ENCODE peak calls at places on chromosomes 13 and 19, in ten cellular contexts. One of them, this sample, is unnamed.
A peak's percentile ranks its signal among the peaks of the same experiment; 100 is the strongest.

GRCh38 chr19:34041922-34042521 is 130.3 kb upstream of the LSM14A start:
- DNase-seq in ovary: peak; percentile 71
- DNase-seq in tibial nerve: peak; percentile 51
- DNase-seq in uterus: peak; percentile 19
- DNase-seq in gastrocnemius medialis: peak; percentile 14
- DNase-seq in psoas muscle: peak; percentile 65
- DNase-seq in colonic mucosa: peak; percentile 74
- DNase-seq in thyroid gland: peak; percentile 66
- DNase-seq in CD8-positive, alpha-beta T cell: peak; percentile 73
- DNase-seq in lower lobe of right lung: peak; percentile 85
- DNase-seq in this sample: peak; percentile 28

GRCh38 chr13:44274838-44275237 is 98.8 kb upstream of the SERP2 start:
- DNase-seq in ovary: no peak
- DNase-seq in tibial nerve: no peak
- DNase-seq in uterus: peak; percentile 45
- DNase-seq in gastrocnemius medialis: no peak
- DNase-seq in psoas muscle: no peak
- DNase-seq in colonic mucosa: no peak
- DNase-seq in thyroid gland: no peak
- DNase-seq in CD8-positive, alpha-beta T cell: peak; percentile 35
- DNase-seq in lower lobe of right lung: no peak
- DNase-seq in this sample: no peak

GRCh38 chr13:44732503-44733098 is 156.5 kb upstream of the TSC22D1 start:
- DNase-seq in ovary: no peak
- DNase-seq in tibial nerve: no peak
- DNase-seq in uterus: no peak
- DNase-seq in gastrocnemius medialis: peak; percentile 91
- DNase-seq in psoas muscle: peak; percentile 56
- DNase-seq in colonic mucosa: no peak
- DNase-seq in thyroid gland: no peak
- DNase-seq in CD8-positive, alpha-beta T cell: no peak
- DNase-seq in lower lobe of right lung: no peak
- DNase-seq in this sample: no peak

GRCh38 chr13:24664726-24665409 is 15.3 kb upstream of the ATP12A start:
- DNase-seq in ovary: no peak
- DNase-seq in tibial nerve: no peak
- DNase-seq in uterus: no peak
- DNase-seq in gastrocnemius medialis: no peak
- DNase-seq in psoas muscle: no peak
- DNase-seq in colonic mucosa: no peak
- DNase-seq in thyroid gland: no peak
- DNase-seq in CD8-positive, alpha-beta T cell: no peak
- DNase-seq in lower lobe of right lung: no peak
- DNase-seq in this sample: no peak

GRCh38 chr13:29480893-29481525 is 114.5 kb downstream of the SLC7A1 start:
- DNase-seq in ovary: no peak
- DNase-seq in tibial nerve: no peak
- DNase-seq in uterus: no peak
- DNase-seq in gastrocnemius medialis: no peak
- DNase-seq in psoas muscle: no peak
- DNase-seq in colonic mucosa: no peak
- DNase-seq in thyroid gland: no peak
- DNase-seq in CD8-positive, alpha-beta T cell: no peak
- DNase-seq in lower lobe of right lung: no peak
- DNase-seq in this sample: no peak

GRCh38 chr13:98528663-98529064 is 48.2 kb downstream of the STK24 start:
- DNase-seq in ovary: no peak
- DNase-seq in tibial nerve: no peak
- DNase-seq in uterus: no peak
- DNase-seq in gastrocnemius medialis: no peak
- DNase-seq in psoas muscle: no peak
- DNase-seq in colonic mucosa: no peak
- DNase-seq in thyroid gland: no peak
- DNase-seq in CD8-positive, alpha-beta T cell: no peak
- DNase-seq in lower lobe of right lung: no peak
- DNase-seq in this sample: no peak

GRCh38 chr19:49362048-49362925 is at the start of gene TEAD2:
- DNase-seq in ovary: peak; percentile 90
- DNase-seq in tibial nerve: peak; percentile 68
- DNase-seq in uterus: peak; percentile 86
- DNase-seq in gastrocnemius medialis: peak; percentile 39
- DNase-seq in psoas muscle: peak; percentile 77
- DNase-seq in colonic mucosa: peak; percentile 86
- DNase-seq in thyroid gland: peak; percentile 57
- DNase-seq in CD8-positive, alpha-beta T cell: no peak
- DNase-seq in lower lobe of right lung: peak; percentile 72
- DNase-seq in this sample: no peak

GRCh38 chr13:34347784-34348573 is 530.0 kb downstream of the RFC3 start:
- DNase-seq in ovary: no peak
- DNase-seq in tibial nerve: no peak
- DNase-seq in uterus: no peak
- DNase-seq in gastrocnemius medialis: no peak
- DNase-seq in psoas muscle: no peak
- DNase-seq in colonic mucosa: no peak
- DNase-seq in thyroid gland: peak; percentile 18
- DNase-seq in CD8-positive, alpha-beta T cell: no peak
- DNase-seq in lower lobe of right lung: no peak
- DNase-seq in this sample: no peak

GRCh38 chr13:37595162-37595561 is 3.4 kb downstream of the POSTN start:
- DNase-seq in ovary: no peak
- DNase-seq in tibial nerve: no peak
- DNase-seq in uterus: no peak
- DNase-seq in gastrocnemius medialis: no peak
- DNase-seq in psoas muscle: no peak
- DNase-seq in colonic mucosa: no peak
- DNase-seq in thyroid gland: no peak
- DNase-seq in CD8-positive, alpha-beta T cell: no peak
- DNase-seq in lower lobe of right lung: no peak
- DNase-seq in this sample: no peak

GRCh38 chr13:40662866-40663265 is 3.6 kb downstream of the FOXO1 start:
- DNase-seq in ovary: no peak
- DNase-seq in tibial nerve: no peak
- DNase-seq in uterus: no peak
- DNase-seq in gastrocnemius medialis: no peak
- DNase-seq in psoas muscle: no peak
- DNase-seq in colonic mucosa: no peak
- DNase-seq in thyroid gland: no peak
- DNase-seq in CD8-positive, alpha-beta T cell: no peak
- DNase-seq in lower lobe of right lung: no peak
- DNase-seq in this sample: no peak
- TF ChIP-seq CTCF in ovary: no peak
- TF ChIP-seq CTCF in tibial nerve: no peak
- TF ChIP-seq CTCF in uterus: no peak
- TF ChIP-seq CTCF in gastrocnemius medialis: no peak
- TF ChIP-seq CTCF in psoas muscle: no peak
- TF ChIP-seq CTCF in colonic mucosa: no peak
- TF ChIP-seq CTCF in thyroid gland: no peak
- TF ChIP-seq CTCF in CD8-positive, alpha-beta T cell: no peak
- TF ChIP-seq CTCF in lower lobe of right lung: no peak
- TF ChIP-seq CTCF in this sample: no peak

DNA sequence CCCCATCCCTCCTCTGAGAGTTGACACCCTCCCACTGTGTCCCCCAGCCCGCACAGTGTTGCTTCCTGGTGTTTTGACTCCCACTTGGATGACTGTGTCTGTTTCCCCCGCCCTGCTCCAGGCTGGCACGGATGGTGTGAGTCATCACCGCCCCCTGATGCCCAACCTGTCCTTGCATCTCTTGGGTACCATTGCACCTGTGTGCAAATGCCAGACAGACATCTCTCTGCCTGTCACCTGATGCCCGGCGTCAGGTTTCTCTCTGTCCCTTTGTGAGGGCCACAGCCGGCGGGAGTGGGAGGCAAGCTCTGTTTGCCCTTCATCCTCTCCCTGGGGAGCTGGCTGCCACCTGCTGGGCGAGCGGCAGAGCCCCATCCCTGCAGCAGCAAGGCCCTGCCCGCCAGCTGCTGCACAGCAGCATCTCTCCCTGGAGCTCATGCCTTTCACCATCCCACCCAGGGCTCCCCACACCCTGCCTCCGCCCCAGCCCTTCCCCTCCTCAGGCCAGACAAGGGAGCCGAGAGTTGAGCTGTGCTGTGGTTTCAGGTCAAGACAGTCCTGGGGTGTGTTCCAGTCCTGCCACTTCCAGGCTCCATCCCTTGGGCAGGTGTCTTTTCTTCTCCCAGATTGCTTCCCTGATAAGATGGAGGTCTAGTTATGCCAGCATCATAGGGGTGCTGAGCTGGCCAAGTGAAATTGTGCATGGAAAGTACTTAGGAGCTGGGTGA is 29.7 kb downstream of the NKPD1 start:
- DNase-seq in ovary: no peak
- DNase-seq in tibial nerve: no peak
- DNase-seq in uterus: no peak
- DNase-seq in gastrocnemius medialis: no peak
- DNase-seq in psoas muscle: no peak
- DNase-seq in colonic mucosa: no peak
- DNase-seq in thyroid gland: no peak
- DNase-seq in CD8-positive, alpha-beta T cell: no peak
- DNase-seq in lower lobe of right lung: no peak
- DNase-seq in this sample: no peak
- TF ChIP-seq CTCF in ovary: no peak
- TF ChIP-seq CTCF in tibial nerve: no peak
- TF ChIP-seq CTCF in uterus: no peak
- TF ChIP-seq CTCF in gastrocnemius medialis: peak; percentile 43
- TF ChIP-seq CTCF in psoas muscle: peak; percentile 33
- TF ChIP-seq CTCF in colonic mucosa: no peak
- TF ChIP-seq CTCF in thyroid gland: no peak
- TF ChIP-seq CTCF in CD8-positive, alpha-beta T cell: no peak
- TF ChIP-seq CTCF in lower lobe of right lung: no peak
- TF ChIP-seq CTCF in this sample: peak; percentile 20

GRCh38 chr19:38852231-38853044 is 2.7 kb upstream of the HNRNPL start:
- DNase-seq in ovary: peak; percentile 74
- DNase-seq in tibial nerve: peak; percentile 46
- DNase-seq in uterus: peak; percentile 63
- DNase-seq in gastrocnemius medialis: peak; percentile 49
- DNase-seq in psoas muscle: peak; percentile 56
- DNase-seq in colonic mucosa: peak; percentile 75
- DNase-seq in thyroid gland: peak; percentile 68
- DNase-seq in CD8-positive, alpha-beta T cell: peak; percentile 66
- DNase-seq in lower lobe of right lung: peak; percentile 75
- DNase-seq in this sample: no peak
- TF ChIP-seq CTCF in ovary: no peak
- TF ChIP-seq CTCF in tibial nerve: no peak
- TF ChIP-seq CTCF in uterus: no peak
- TF ChIP-seq CTCF in gastrocnemius medialis: no peak
- TF ChIP-seq CTCF in psoas muscle: no peak
- TF ChIP-seq CTCF in colonic mucosa: no peak
- TF ChIP-seq CTCF in thyroid gland: no peak
- TF ChIP-seq CTCF in CD8-positive, alpha-beta T cell: no peak
- TF ChIP-seq CTCF in lower lobe of right lung: no peak
- TF ChIP-seq CTCF in this sample: no peak

GRCh38 chr19:42178791-42179500 is 38.5 kb downstream of the DEDD2 start:
- DNase-seq in ovary: no peak
- DNase-seq in tibial nerve: no peak
- DNase-seq in uterus: no peak
- DNase-seq in gastrocnemius medialis: no peak
- DNase-seq in psoas muscle: no peak
- DNase-seq in colonic mucosa: no peak
- DNase-seq in thyroid gland: no peak
- DNase-seq in CD8-positive, alpha-beta T cell: no peak
- DNase-seq in lower lobe of right lung: no peak
- DNase-seq in this sample: no peak
- TF ChIP-seq CTCF in ovary: no peak
- TF ChIP-seq CTCF in tibial nerve: no peak
- TF ChIP-seq CTCF in uterus: no peak
- TF ChIP-seq CTCF in gastrocnemius medialis: no peak
- TF ChIP-seq CTCF in psoas muscle: no peak
- TF ChIP-seq CTCF in colonic mucosa: no peak
- TF ChIP-seq CTCF in thyroid gland: no peak
- TF ChIP-seq CTCF in CD8-positive, alpha-beta T cell: peak; percentile 25
- TF ChIP-seq CTCF in lower lobe of right lung: peak; percentile 10
- TF ChIP-seq CTCF in this sample: peak; percentile 32

GRCh38 chr13:28313579-28313978 is 175.2 kb downstream of the PAN3 start:
- DNase-seq in ovary: no peak
- DNase-seq in tibial nerve: no peak
- DNase-seq in uterus: no peak
- DNase-seq in gastrocnemius medialis: no peak
- DNase-seq in psoas muscle: no peak
- DNase-seq in colonic mucosa: no peak
- DNase-seq in thyroid gland: no peak
- DNase-seq in CD8-positive, alpha-beta T cell: no peak
- DNase-seq in lower lobe of right lung: no peak
- DNase-seq in this sample: no peak
- TF ChIP-seq CTCF in ovary: no peak
- TF ChIP-seq CTCF in tibial nerve: no peak
- TF ChIP-seq CTCF in uterus: no peak
- TF ChIP-seq CTCF in gastrocnemius medialis: peak; percentile 13
- TF ChIP-seq CTCF in psoas muscle: no peak
- TF ChIP-seq CTCF in colonic mucosa: no peak
- TF ChIP-seq CTCF in thyroid gland: peak; percentile 6
- TF ChIP-seq CTCF in CD8-positive, alpha-beta T cell: no peak
- TF ChIP-seq CTCF in lower lobe of right lung: peak; percentile 21
- TF ChIP-seq CTCF in this sample: no peak

DNA sequence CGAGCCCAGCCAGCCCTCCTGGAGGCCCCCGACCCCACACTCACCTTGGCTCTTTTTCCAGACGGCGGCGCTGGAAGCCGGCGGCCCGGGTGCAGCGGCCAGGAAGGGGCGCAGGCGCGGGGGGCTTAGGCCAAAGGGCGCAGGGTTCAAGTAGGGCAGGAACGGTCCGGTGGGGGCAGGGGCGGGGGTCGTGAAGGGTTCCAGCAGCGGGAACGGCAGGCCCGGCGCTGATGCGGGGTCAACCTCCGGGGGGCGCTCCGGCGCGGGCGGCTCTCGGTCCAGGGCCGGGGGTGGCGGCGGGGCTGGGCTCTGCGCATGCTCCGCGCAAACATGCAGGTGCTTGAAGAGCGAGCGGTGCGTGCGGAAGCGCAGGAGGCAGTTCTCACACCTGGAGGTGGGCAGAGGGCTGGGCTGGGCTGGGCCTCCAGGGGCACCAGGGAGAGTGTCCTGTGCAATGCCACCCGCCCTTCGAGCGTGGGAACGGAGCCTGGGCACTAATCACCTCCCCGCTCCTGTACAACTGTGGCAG is 2.3 kb downstream of the ZNF414 start:
- DNase-seq in ovary: no peak
- DNase-seq in tibial nerve: no peak
- DNase-seq in uterus: no peak
- DNase-seq in gastrocnemius medialis: no peak
- DNase-seq in psoas muscle: no peak
- DNase-seq in colonic mucosa: peak; percentile 53
- DNase-seq in thyroid gland: peak; percentile 64
- DNase-seq in CD8-positive, alpha-beta T cell: no peak
- DNase-seq in lower lobe of right lung: no peak
- DNase-seq in this sample: no peak
- TF ChIP-seq CTCF in ovary: no peak
- TF ChIP-seq CTCF in tibial nerve: no peak
- TF ChIP-seq CTCF in uterus: no peak
- TF ChIP-seq CTCF in gastrocnemius medialis: no peak
- TF ChIP-seq CTCF in psoas muscle: no peak
- TF ChIP-seq CTCF in colonic mucosa: no peak
- TF ChIP-seq CTCF in thyroid gland: peak; percentile 16
- TF ChIP-seq CTCF in CD8-positive, alpha-beta T cell: no peak
- TF ChIP-seq CTCF in lower lobe of right lung: peak; percentile 14
- TF ChIP-seq CTCF in this sample: no peak

GRCh38 chr13:27281420-27281819 is 10.8 kb downstream of the RASL11A start:
- DNase-seq in ovary: no peak
- DNase-seq in tibial nerve: no peak
- DNase-seq in uterus: no peak
- DNase-seq in gastrocnemius medialis: no peak
- DNase-seq in psoas muscle: no peak
- DNase-seq in colonic mucosa: no peak
- DNase-seq in thyroid gland: no peak
- DNase-seq in CD8-positive, alpha-beta T cell: no peak
- DNase-seq in lower lobe of right lung: no peak
- DNase-seq in this sample: no peak
- TF ChIP-seq CTCF in ovary: no peak
- TF ChIP-seq CTCF in tibial nerve: no peak
- TF ChIP-seq CTCF in uterus: no peak
- TF ChIP-seq CTCF in gastrocnemius medialis: no peak
- TF ChIP-seq CTCF in psoas muscle: no peak
- TF ChIP-seq CTCF in colonic mucosa: no peak
- TF ChIP-seq CTCF in thyroid gland: no peak
- TF ChIP-seq CTCF in CD8-positive, alpha-beta T cell: no peak
- TF ChIP-seq CTCF in lower lobe of right lung: no peak
- TF ChIP-seq CTCF in this sample: no peak

GRCh38 chr13:93689333-93689732 is 462.7 kb downstream of the GPC6 start:
- DNase-seq in ovary: no peak
- DNase-seq in tibial nerve: no peak
- DNase-seq in uterus: no peak
- DNase-seq in gastrocnemius medialis: no peak
- DNase-seq in psoas muscle: no peak
- DNase-seq in colonic mucosa: no peak
- DNase-seq in thyroid gland: no peak
- DNase-seq in CD8-positive, alpha-beta T cell: no peak
- DNase-seq in lower lobe of right lung: no peak
- DNase-seq in this sample: no peak
- TF ChIP-seq CTCF in ovary: no peak
- TF ChIP-seq CTCF in tibial nerve: no peak
- TF ChIP-seq CTCF in uterus: no peak
- TF ChIP-seq CTCF in gastrocnemius medialis: no peak
- TF ChIP-seq CTCF in psoas muscle: no peak
- TF ChIP-seq CTCF in colonic mucosa: no peak
- TF ChIP-seq CTCF in thyroid gland: no peak
- TF ChIP-seq CTCF in CD8-positive, alpha-beta T cell: no peak
- TF ChIP-seq CTCF in lower lobe of right lung: no peak
- TF ChIP-seq CTCF in this sample: no peak

This sample was measured in D721Med.